ENCODE peak calls at places on chromosomes 7 and 10, in eight cellular contexts. H is breast epithelium, M is HCT116, Z is endothelial cell of umbilical vein, U is stomach, Y is upper lobe of left lung, D is GM12878, L is H1. G is an unnamed sample. For H3K4me1, the result is how much of the 10 kb centered on the place peaks cover.

GRCh38 chr7:87810130-87810529 is 66.0 kb downstream of the SLC25A40 start:
- DNase-seq in U (no peak), D (no peak), H (no peak), Y (no peak), M (no peak), Z (no peak), L (no peak), G (no peak)

GRCh38 chr10:3720228-3721019 is 64.6 kb downstream of the KLF6 start:
- DNase-seq in U (no peak), M (no peak), D (no peak), Z (peak), L (no peak), Y (no peak), H (no peak), G (peak)

GRCh38 chr7:11021468-11021867 is 47.8 kb downstream of the PHF14 start:
- DNase-seq in D (no peak), M (no peak), H (no peak), Z (no peak), L (no peak), U (no peak), Y (no peak), G (no peak)

GRCh38 chr10:15620304-15620703 is 99.4 kb downstream of the ITGA8 start:
- DNase-seq in U (no peak), Y (no peak), H (no peak), D (no peak), L (no peak), Z (no peak), M (no peak), G (no peak)

GRCh38 chr7:152108359-152108758 is 82.9 kb downstream of the GALNT11 start:
- DNase-seq in Z (no peak), M (no peak), D (no peak), L (no peak), H (no peak), U (no peak), Y (no peak), G (no peak)

GRCh38 chr10:68095176-68095575 is 14.1 kb upstream of the MYPN start:
- DNase-seq in Y (no peak), D (no peak), L (no peak), H (no peak), Z (no peak), M (no peak), U (no peak), G (no peak)

GRCh38 chr10:24988831-24989769 is 26.9 kb downstream of the ENKUR start:
- DNase-seq in U (no peak), D (no peak), Y (no peak), Z (no peak), M (no peak), H (no peak), L (no peak), G (no peak)

GRCh38 chr7:54477083-54477482 is 65.1 kb upstream of the VSTM2A start:
- DNase-seq in M (no peak), Z (no peak), U (no peak), H (no peak), D (no peak), Y (no peak), L (no peak), G (no peak)

GRCh38 chr7:69349291-69349690 is 249.0 kb upstream of the AUTS2 start:
- DNase-seq in Z (no peak), H (no peak), U (no peak), M (no peak), Y (no peak), L (peak), D (no peak), G (no peak)

GRCh38 chr7:19567011-19567410 is 141.8 kb downstream of the POLR1F start:
- DNase-seq in D (no peak), U (no peak), Y (no peak), Z (no peak), L (no peak), H (no peak), M (no peak), G (no peak)

GRCh38 chr10:104262055-104262454 is 6.9 kb upstream of the GSTO2 start:
- DNase-seq in H (no peak), Y (no peak), D (no peak), Z (no peak), U (no peak), M (no peak), L (no peak), G (no peak)

GRCh38 chr10:132058111-132058745 is 7.5 kb upstream of the JAKMIP3 start:
- DNase-seq in Z (no peak), Y (no peak), M (no peak), L (no peak), D (no peak), U (no peak), H (peak), G (peak)

GRCh38 chr10:91549296-91549695 is 83.6 kb downstream of the PPP1R3C start:
- DNase-seq in Z (no peak), U (no peak), H (no peak), M (no peak), D (no peak), L (no peak), Y (no peak), G (no peak)

GRCh38 chr10:119896937-119897336 is 4.4 kb downstream of the SEC23IP start:
- DNase-seq in L (no peak), H (no peak), U (peak), D (no peak), M (no peak), Y (no peak), Z (no peak), G (peak)

GRCh38 chr10:5645375-5645774 is 21.0 kb downstream of the ASB13 start:
- DNase-seq in Y (no peak), H (no peak), M (no peak), U (peak), Z (no peak), L (no peak), D (no peak), G (peak)
- TF ChIP-seq POLR2A in Y (no peak), H (no peak), M (no peak), U (no peak), Z (no peak), L (no peak), D (no peak), G (no peak)

DNA sequence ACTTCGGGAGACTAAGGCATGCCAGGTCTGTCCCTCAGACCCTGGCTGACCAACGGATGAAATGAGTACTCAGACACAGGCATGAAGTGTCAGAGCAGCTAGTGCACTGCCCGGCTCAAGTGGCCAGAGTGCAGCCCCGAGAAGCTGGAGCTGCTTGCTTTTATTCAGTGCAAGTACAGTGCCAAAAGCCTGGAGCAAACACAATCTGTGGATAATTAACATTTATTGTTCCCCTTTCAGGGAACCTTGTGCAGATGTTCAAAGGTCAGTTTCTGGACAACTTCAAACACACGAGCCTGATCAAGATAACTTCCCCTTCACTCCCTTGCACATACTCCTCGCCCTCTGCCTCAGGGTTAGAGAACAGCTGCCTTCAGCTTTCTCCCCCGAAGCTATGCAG is 7.9 kb upstream of the ATE1 start:
- DNase-seq in Y (no peak), L (no peak), U (peak), H (no peak), Z (no peak), D (no peak), M (no peak), G (no peak)
- TF ChIP-seq POLR2AphosphoS5 in Y (no peak), L (no peak), U (no peak), H (no peak), Z (no peak), D (no peak), M (no peak), G (peak)

DNA sequence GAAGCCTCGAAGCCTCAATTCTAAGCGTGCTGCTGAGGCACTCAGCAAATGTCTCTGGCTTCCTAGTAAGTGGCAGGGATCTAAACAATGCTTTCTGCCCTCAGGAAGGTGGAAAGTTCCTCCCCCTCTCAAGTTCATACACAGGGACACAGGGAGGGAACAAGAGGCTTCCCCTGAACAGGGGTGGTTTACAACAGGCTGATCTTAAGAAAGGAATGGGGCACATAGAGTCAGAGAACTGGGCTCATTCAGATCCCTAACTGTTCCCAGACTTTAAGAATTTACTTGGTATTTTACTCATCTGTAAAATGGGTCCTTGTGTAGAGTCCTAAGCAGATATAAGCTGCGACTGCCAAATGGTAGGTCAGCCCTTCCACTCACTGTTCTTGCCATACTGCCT is 2.5 kb downstream of the TNS3 start:
- DNase-seq in D (no peak), U (no peak), L (no peak), Z (no peak), Y (no peak), H (no peak), M (no peak), G (no peak)
- H3K4me1 ChIP-seq in D (under half), U (half or more), L (under half), Z (under half), Y (half or more), H (under half), M (half or more), G (half or more)

GRCh38 chr7:26718063-26718462 is 146.3 kb downstream of the SKAP2 start:
- DNase-seq in D (no peak), Y (no peak), L (no peak), H (no peak), Z (no peak), U (no peak), M (no peak), G (no peak)

GRCh38 chr7:26709210-26709990 is 155.0 kb downstream of the SKAP2 start:
- DNase-seq in L (no peak), D (no peak), M (no peak), Y (no peak), Z (no peak), U (no peak), H (no peak), G (no peak)

GRCh38 chr7:26713981-26714380 is 150.4 kb downstream of the SKAP2 start:
- DNase-seq in U (no peak), M (no peak), Z (no peak), H (no peak), L (no peak), Y (no peak), D (no peak), G (no peak)
- TF ChIP-seq POLR2A in U (no peak), M (no peak), Z (no peak), H (no peak), L (no peak), Y (no peak), D (no peak), G (no peak)

DNA sequence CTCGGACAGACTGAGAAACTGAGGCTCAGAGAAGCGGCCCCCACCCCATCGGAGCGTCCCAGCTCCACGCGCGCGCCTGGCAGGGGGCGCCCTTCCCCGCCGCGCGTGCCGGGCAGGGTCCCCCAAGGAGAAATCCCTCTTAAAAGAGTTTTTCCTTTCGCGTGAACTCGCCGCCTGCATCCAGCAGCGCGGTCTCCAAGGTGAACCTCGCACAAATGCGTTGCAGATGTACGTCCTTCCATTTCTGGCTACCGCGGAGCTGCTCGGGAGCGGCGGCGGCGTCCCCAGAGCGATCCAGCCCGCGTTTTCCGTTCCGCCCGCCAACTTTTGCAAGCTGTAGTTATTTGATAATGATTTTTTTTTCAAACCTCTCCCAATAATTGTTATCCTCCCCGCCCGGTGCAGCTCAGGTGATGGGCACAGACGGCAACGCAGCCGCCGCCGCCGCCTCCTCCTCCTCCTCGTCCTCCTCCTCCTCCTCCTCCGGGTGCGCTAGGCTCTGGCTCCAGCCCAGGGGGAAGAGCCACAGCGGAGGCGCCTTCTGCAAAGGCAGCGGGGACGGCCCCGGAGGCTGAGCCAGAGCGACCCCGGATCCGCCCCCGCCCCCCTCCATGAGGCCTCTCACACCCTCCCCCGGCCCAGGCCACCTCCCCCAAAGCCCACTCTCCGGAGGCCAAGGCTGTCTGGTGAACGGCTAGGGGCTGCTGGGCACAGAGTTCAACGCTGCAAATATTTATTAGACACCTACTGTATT is 74.0 kb upstream of the CUX1 start:
- DNase-seq in M (no peak), H (no peak), U (peak), Z (peak), Y (peak), D (no peak), L (peak), G (peak)
- TF ChIP-seq POLR2AphosphoS5 in M (no peak), H (no peak), U (peak), Z (no peak), Y (no peak), D (no peak), L (no peak), G (no peak)